ENCODE peak calls at places on chromosome 3, in six cellular contexts. F is K562, J is adrenal gland, U is fibroblast of lung, V is uterus, I is Peyer's patch. Q is an unnamed sample.

GRCh38 chr3:94162700-94163099 is 99.8 kb downstream of the NSUN3 start:
- DNase-seq in V (no peak), F (peak; percentile 8), I (no peak), U (no peak), J (no peak), Q (no peak)

GRCh38 chr3:141106842-141107241 is 55.7 kb downstream of the SPSB4 start:
- DNase-seq in F (no peak), I (no peak), V (no peak), J (no peak), U (no peak), Q (no peak)

GRCh38 chr3:5019411-5020261 is 40.4 kb downstream of the BHLHE40 start:
- DNase-seq in F (peak; percentile 85), I (peak; percentile 75), J (no peak), U (no peak), V (no peak), Q (peak; percentile 79)

GRCh38 chr3:105553851-105554250 is 187.1 kb downstream of the ALCAM start:
- DNase-seq in U (no peak), F (no peak), V (no peak), J (no peak), I (no peak), Q (no peak)

GRCh38 chr3:16618721-16619120 is 13.5 kb upstream of the DAZL start:
- DNase-seq in J (no peak), V (no peak), U (peak; percentile 2), F (no peak), I (no peak), Q (no peak)

GRCh38 chr3:52986049-52986448 is 59.8 kb downstream of the SFMBT1 start:
- DNase-seq in F (no peak), I (no peak), U (no peak), J (peak; percentile 6), V (no peak), Q (no peak)

GRCh38 chr3:99439892-99440291 is 198.5 kb upstream of the COL8A1 start:
- DNase-seq in F (no peak), U (no peak), J (no peak), I (no peak), V (no peak), Q (no peak)

GRCh38 chr3:146308222-146308621 is 57.3 kb upstream of the PLSCR4 start:
- DNase-seq in U (peak; percentile 81), V (no peak), F (no peak), I (no peak), J (peak; percentile 16), Q (no peak)

DNA sequence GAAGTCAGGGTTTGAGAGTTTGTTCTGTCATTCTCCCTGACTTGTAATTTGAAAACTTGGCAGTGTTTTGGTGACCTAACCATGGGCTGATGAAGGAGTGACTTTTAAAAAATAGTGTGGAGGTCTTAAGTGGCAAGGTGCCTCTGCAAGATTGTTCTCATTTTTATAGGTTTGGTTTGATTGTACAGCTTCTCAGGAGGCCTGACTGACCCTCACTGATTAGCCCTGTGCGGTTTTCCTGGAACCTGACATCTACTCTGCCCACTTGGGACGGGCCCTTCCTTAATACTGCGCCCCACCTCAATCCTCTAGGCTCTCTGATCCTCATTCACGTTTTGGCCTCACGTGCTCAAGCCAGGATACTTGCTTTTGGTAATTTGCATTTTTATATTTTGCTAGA is 2.8 kb downstream of the UBE2E1 start:
- DNase-seq in F (peak; percentile 31), U (no peak), I (no peak), V (no peak), J (no peak), Q (no peak)
- H3K4me3 ChIP-seq in F (no peak overlapping the region), U (peak overlapping the region; percentile 83), I (no peak overlapping the region), V (no peak overlapping the region), J (no peak overlapping the region), Q (no peak overlapping the region)

GRCh38 chr3:32839714-32840085 is 21.9 kb downstream of the TRIM71 start:
- DNase-seq in F (no peak), V (no peak), I (no peak), J (no peak), U (no peak), Q (no peak)
- H3K4me1 ChIP-seq in F (no peaks in the 10 kb centered on the region), V (no peaks in the 10 kb centered on the region), I (no peaks in the 10 kb centered on the region), J (no peaks in the 10 kb centered on the region), U (no peaks in the 10 kb centered on the region), Q (no peaks in the 10 kb centered on the region)

GRCh38 chr3:151146731-151147091 is 56.3 kb downstream of the GPR171 start:
- DNase-seq in I (no peak), V (no peak), J (no peak), F (no peak), U (no peak), Q (no peak)

GRCh38 chr3:151146071-151146730 is 56.8 kb downstream of the GPR171 start:
- DNase-seq in U (peak; percentile 78), J (peak; percentile 85), F (peak; percentile 43), I (peak; percentile 85), V (peak; percentile 60), Q (peak; percentile 27)

GRCh38 chr3:151145713-151146070 is 57.3 kb downstream of the GPR171 start:
- DNase-seq in I (no peak), J (no peak), V (no peak), U (no peak), F (no peak), Q (no peak)

GRCh38 chr3:151147299-151147698 is 55.7 kb downstream of the GPR171 start:
- DNase-seq in V (no peak), U (no peak), J (no peak), F (no peak), I (no peak), Q (no peak)

GRCh38 chr3:151144756-151145155 is 58.3 kb downstream of the GPR171 start:
- DNase-seq in I (no peak), U (no peak), F (no peak), V (no peak), J (no peak), Q (no peak)
- H3K27ac ChIP-seq in I (no peak overlapping the region), U (no peak overlapping the region), F (no peak overlapping the region), V (no peak overlapping the region), J (no peak overlapping the region), Q (no peak overlapping the region)

GRCh38 chr3:134029734-134030381 is at the start of gene SLCO2A1:
- DNase-seq in U (peak; percentile 34), I (peak; percentile 56), F (no peak), J (peak; percentile 41), V (peak; percentile 28), Q (no peak)

GRCh38 chr3:134030801-134031619 is 1.3 kb upstream of the SLCO2A1 start:
- DNase-seq in U (no peak), V (no peak), I (no peak), J (no peak), F (no peak), Q (no peak)

GRCh38 chr3:134031620-134031915 is 1.8 kb upstream of the SLCO2A1 start:
- DNase-seq in U (no peak), I (no peak), F (no peak), V (no peak), J (no peak), Q (no peak)

GRCh38 chr3:134029256-134029733 is 430 bp downstream of the SLCO2A1 start:
- DNase-seq in U (peak; percentile 40), J (no peak), I (no peak), V (no peak), F (no peak), Q (no peak)

DNA sequence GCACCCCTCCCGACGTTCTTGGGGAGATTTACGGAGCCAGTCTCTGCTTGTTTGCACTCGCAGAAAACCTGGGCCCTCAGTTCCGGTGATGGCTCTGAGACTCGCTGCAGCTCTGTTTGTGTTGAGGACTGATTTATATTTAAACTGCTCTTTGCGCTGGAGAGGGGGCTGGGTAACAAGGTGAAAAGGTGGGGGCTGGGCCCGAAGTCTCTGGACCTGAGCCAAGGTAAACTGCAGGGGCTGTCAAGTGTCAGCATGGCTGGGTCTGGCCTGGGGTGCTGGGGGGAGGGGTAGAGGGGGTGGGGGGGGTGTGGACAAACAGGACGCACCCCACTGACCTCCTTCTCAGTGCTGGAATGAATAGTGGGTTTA is 643 bp upstream of the SLCO2A1 start:
- DNase-seq in V (no peak), I (no peak), F (no peak), U (no peak), J (no peak), Q (no peak)
- H3K4me3 ChIP-seq in V (peak overlapping the region; percentile 56), I (peak overlapping the region; percentile 81), F (no peak overlapping the region), U (peak overlapping the region; percentile 36), J (no peak overlapping the region), Q (no peak overlapping the region)

GRCh38 chr3:59391131-59391530 is 341.3 kb upstream of the CFAP20DC start:
- DNase-seq in V (no peak), F (no peak), U (no peak), J (no peak), I (no peak), Q (no peak)
- H3K4me1 ChIP-seq in V (no peaks in the 10 kb centered on the region), F (no peaks in the 10 kb centered on the region), U (no peaks in the 10 kb centered on the region), J (no peaks in the 10 kb centered on the region), I (no peaks in the 10 kb centered on the region), Q (no peaks in the 10 kb centered on the region)

DNA sequence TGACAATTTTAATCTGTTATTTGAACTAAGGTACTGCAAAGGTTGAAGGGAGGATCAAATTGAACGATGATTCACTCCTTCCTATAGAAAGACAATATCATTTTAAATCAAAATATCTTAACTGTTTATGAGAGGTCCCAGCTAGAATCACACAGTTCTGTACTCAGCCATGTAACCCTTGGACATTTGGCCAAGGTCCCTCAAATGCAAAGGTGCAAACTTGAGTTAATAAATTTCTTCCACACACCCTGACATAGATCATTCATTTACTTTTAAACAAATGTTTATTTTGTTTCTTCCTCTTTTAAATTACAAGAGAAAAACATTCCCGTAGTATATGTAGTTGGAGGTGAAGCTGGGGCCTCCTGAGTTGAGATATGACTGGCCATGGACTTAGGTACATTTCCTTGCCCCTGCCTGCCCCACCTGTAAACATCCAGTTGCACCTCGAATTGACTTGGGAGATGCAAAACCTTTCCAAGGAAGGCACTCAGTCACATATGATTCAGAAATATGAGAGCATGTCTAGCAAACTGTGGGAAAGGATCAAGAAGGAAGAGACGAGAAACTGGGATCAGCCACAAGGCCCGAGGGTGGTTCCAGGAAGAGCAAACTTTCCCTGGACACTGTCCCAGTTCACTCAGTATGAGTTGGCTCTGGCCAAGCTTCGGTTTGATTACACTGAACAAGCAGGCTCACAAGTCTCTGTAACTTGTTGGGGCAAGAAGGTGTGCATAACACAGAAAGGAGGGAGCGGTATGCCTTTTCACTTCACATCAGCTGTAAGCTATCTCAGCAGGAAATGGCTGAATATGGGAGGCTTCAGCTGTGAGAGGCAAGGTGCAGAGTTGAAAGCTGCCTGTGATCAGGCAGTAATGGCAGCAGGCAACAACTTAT is 6.7 kb downstream of the TNFSF10 start:
- DNase-seq in F (no peak), J (peak; percentile 69), V (peak; percentile 55), I (peak; percentile 79), U (peak; percentile 79), Q (no peak)
- H3K27ac ChIP-seq in F (no peak overlapping the region), J (peak overlapping the region; percentile 47), V (peak overlapping the region; percentile 43), I (peak overlapping the region; percentile 60), U (no peak overlapping the region), Q (peak overlapping the region; percentile 56)